ENCODE peak calls at places on chromosome X, in nine cellular contexts. B is NB4, K is sigmoid colon, F is lung, S is spleen, T is brain microvascular endothelial cell, A is endothelial cell of umbilical vein, W is left lung, U is choroid plexus epithelial cell. D is an unnamed sample.

GRCh38 chrX:46179748-46180147 is 365.5 kb downstream of the ZNF674 start:
- DNase-seq in B (no peak), K (no peak), F (no peak), S (no peak), T (no peak), A (no peak), W (no peak), U (no peak), D (no peak)

GRCh38 chrX:102899940-102900916 is 36.8 kb upstream of the RAB40AL start:
- DNase-seq in B (peak), K (peak), F (peak), S (no peak), T (peak), A (peak), W (peak), U (peak), D (peak)

GRCh38 chrX:124346064-124346876 is at the start of gene SH2D1A:
- DNase-seq in B (no peak), K (no peak), F (no peak), S (peak), T (no peak), A (no peak), W (no peak), U (no peak), D (no peak)

GRCh38 chrX:13428055-13428786 is 108.4 kb upstream of the ATXN3L start:
- DNase-seq in B (peak), K (no peak), F (no peak), S (peak), T (peak), A (peak), W (no peak), U (peak), D (no peak)

GRCh38 chrX:154373340-154374306 is 811 bp downstream of the FLNA start:
- DNase-seq in B (peak), K (no peak), F (peak), S (no peak), T (peak), A (peak), W (peak), U (peak), D (no peak)

GRCh38 chrX:1045680-1046314 is 166.7 kb downstream of the CRLF2 start:
- DNase-seq in B (no peak), K (no peak), F (no peak), S (peak), T (no peak), A (no peak), W (no peak), U (no peak), D (no peak)

GRCh38 chrX:57573754-57574153 is 18.1 kb upstream of the ZXDB start:
- DNase-seq in B (peak), K (no peak), F (no peak), S (no peak), T (no peak), A (peak), W (no peak), U (peak), D (no peak)

GRCh38 chrX:119121341-119121740 is 6.3 kb downstream of the KIAA1210 start:
- DNase-seq in B (no peak), K (no peak), F (no peak), S (no peak), T (peak), A (no peak), W (no peak), U (peak), D (no peak)

GRCh38 chrX:139203681-139204575 is 326.6 kb upstream of the F9 start:
- DNase-seq in B (no peak), K (no peak), F (no peak), S (peak), T (no peak), A (no peak), W (no peak), U (no peak), D (no peak)

GRCh38 chrX:57951666-57952319 is 41.5 kb upstream of the ZXDA start:
- DNase-seq in B (peak), K (peak), F (no peak), S (peak), T (no peak), A (no peak), W (no peak), U (no peak), D (no peak)

GRCh38 chrX:117936162-117936561 is 180.4 kb downstream of the KLHL13 start:
- DNase-seq in B (no peak), K (no peak), F (no peak), S (no peak), T (no peak), A (no peak), W (no peak), U (no peak), D (no peak)

GRCh38 chrX:103730746-103731508 is 20.2 kb downstream of the TMEM31 start:
- DNase-seq in B (no peak), K (no peak), F (no peak), S (no peak), T (peak), A (peak), W (no peak), U (peak), D (no peak)

GRCh38 chrX:43505759-43506158 is 150.3 kb upstream of the MAOA start:
- DNase-seq in B (no peak), K (no peak), F (no peak), S (no peak), T (no peak), A (no peak), W (no peak), U (no peak), D (no peak)

GRCh38 chrX:334971-335757 is 16.6 kb upstream of the GTPBP6 start:
- DNase-seq in B (no peak), K (peak), F (no peak), S (peak), T (no peak), A (no peak), W (peak), U (no peak), D (no peak)

GRCh38 chrX:27715610-27716009 is 92.2 kb upstream of the MAGEB10 start:
- DNase-seq in B (no peak), K (no peak), F (no peak), S (no peak), T (no peak), A (no peak), W (no peak), U (no peak), D (no peak)

GRCh38 chrX:20067709-20068315 is 48.9 kb downstream of the MAP7D2 start:
- DNase-seq in B (peak), K (peak), F (peak), S (no peak), T (peak), A (peak), W (peak), U (peak), D (no peak)

GRCh38 chrX:16177260-16177659 is 10.0 kb downstream of the MAGEB17 start:
- DNase-seq in B (no peak), K (no peak), F (no peak), S (no peak), T (no peak), A (no peak), W (no peak), U (no peak), D (no peak)

GRCh38 chrX:106670631-106671030 is 55.9 kb upstream of the RNF128 start:
- DNase-seq in B (no peak), K (no peak), F (no peak), S (no peak), T (no peak), A (no peak), W (no peak), U (peak), D (no peak)

GRCh38 chrX:30653415-30654131 is at the start of gene GK:
- DNase-seq in B (peak), K (peak), F (no peak), S (peak), T (no peak), A (peak), W (peak), U (no peak), D (no peak)

GRCh38 chrX:50967734-50968133 is 57.2 kb downstream of the BMP15 start:
- DNase-seq in B (no peak), K (no peak), F (no peak), S (no peak), T (no peak), A (no peak), W (no peak), U (no peak), D (no peak)

GRCh38 chrX:130799393-130799792 is 103.6 kb downstream of the ENOX2 start:
- DNase-seq in B (no peak), K (no peak), F (no peak), S (no peak), T (peak), A (peak), W (no peak), U (peak), D (no peak)

GRCh38 chrX:69032601-69033000 is 132.7 kb downstream of the PJA1 start:
- DNase-seq in B (no peak), K (no peak), F (peak), S (no peak), T (no peak), A (no peak), W (no peak), U (no peak), D (no peak)

GRCh38 chrX:123833387-123833786 is 26.5 kb upstream of the XIAP start:
- DNase-seq in B (peak), K (peak), F (peak), S (no peak), T (peak), A (peak), W (no peak), U (peak), D (no peak)

GRCh38 chrX:108165349-108166111 is 74.0 kb downstream of the ATG4A start:
- DNase-seq in B (peak), K (no peak), F (no peak), S (no peak), T (peak), A (peak), W (no peak), U (peak), D (no peak)

GRCh38 chrX:790780-791360 is 160.3 kb downstream of the SHOX start:
- DNase-seq in B (no peak), K (no peak), F (no peak), S (no peak), T (no peak), A (no peak), W (no peak), U (no peak), D (no peak)

GRCh38 chrX:11109968-11110367 is 1.2 kb upstream of the HCCS start:
- DNase-seq in B (no peak), K (no peak), F (no peak), S (no peak), T (no peak), A (no peak), W (no peak), U (no peak), D (no peak)

GRCh38 chrX:11111947-11112346 is 815 bp downstream of the HCCS start:
- DNase-seq in B (no peak), K (no peak), F (no peak), S (no peak), T (no peak), A (no peak), W (no peak), U (no peak), D (no peak)

GRCh38 chrX:11113731-11114130 is 2.6 kb downstream of the HCCS start:
- DNase-seq in B (peak), K (no peak), F (no peak), S (no peak), T (no peak), A (peak), W (no peak), U (peak), D (no peak)

GRCh38 chrX:11108253-11108941 is 2.7 kb upstream of the HCCS start:
- DNase-seq in B (no peak), K (no peak), F (no peak), S (no peak), T (no peak), A (no peak), W (no peak), U (no peak), D (no peak)

DNA sequence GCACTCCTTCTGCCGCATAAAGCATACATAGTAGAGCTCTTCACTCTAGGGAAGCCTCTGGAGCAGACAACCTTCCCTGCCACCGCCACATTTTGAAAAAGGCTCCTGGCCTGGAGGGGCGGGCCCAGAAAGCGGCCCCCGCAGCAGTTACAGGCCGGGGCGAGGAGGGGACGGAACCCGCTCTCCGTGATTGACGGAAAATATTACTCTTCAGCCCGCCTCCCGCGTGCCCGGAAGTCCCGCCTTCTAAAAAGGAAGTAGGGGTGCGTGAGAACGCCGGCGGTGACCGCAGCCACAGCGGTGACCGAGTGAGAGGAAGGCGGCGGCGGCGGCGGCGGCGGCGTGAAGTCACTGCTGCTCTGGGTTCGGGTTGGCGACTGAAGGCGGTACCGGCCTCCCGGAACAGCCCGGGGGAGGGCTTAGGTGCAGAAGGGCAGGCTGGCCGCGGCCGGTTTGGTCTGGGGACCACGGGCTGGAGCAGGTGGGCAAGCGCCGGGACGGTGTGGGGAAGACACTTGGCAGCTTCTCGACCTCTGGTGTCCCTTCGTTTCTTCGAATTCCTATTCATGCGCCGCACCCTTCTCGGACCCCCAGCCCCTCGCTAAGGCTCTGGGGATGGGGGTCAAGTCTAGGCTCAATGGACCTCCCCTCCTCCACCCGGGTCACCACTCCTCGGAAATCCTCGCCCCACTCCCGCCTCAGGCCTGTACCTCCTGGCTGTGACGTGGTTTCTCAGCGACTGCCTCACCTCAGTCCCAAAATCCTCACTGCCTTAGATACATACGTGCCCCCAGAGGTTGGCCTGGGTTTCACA is at the start of gene HCCS:
- DNase-seq in B (peak), K (peak), F (peak), S (peak), T (peak), A (peak), W (peak), U (peak), D (peak)
- TF ChIP-seq CTCF in B (no peak), K (no peak), F (no peak), S (no peak), T (peak), A (no peak), W (no peak), U (peak), D (no peak)

DNA sequence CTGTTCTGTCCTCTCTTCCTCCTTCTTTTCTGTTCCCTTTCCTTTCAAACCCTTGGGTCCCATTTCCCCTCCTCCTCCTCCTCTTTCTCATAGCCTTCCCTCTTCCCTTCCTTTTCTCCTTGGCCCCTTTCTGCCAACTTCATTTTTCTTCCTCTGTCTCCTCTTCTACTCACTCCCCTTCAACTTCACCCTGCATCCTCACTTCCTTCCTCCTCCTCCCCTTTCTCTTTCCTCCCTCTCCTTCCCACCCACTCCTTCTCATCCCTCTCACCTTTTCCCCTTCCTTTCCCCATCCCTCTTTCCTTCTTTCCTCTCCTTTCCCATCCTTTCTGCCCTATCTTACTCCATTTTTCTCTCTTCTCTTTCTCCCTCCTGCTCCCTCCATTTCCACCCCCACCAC is 360.6 kb downstream of the MID1IP1 start:
- DNase-seq in B (no peak), K (no peak), F (no peak), S (no peak), T (no peak), A (no peak), W (no peak), U (no peak), D (no peak)
- H3K4me3 ChIP-seq in B (no peak), K (no peak), F (no peak), S (no peak), T (no peak), A (no peak), W (no peak), U (no peak), D (no peak)

GRCh38 chrX:147838465-147839131 is 73.1 kb upstream of the FMR1 start:
- DNase-seq in B (peak), K (no peak), F (no peak), S (no peak), T (no peak), A (no peak), W (no peak), U (peak), D (no peak)
- TF ChIP-seq CTCF in B (peak), K (no peak), F (no peak), S (no peak), T (no peak), A (no peak), W (no peak), U (peak), D (peak)

GRCh38 chrX:143757887-143758286 is 37.3 kb upstream of the SPANXN2 start:
- DNase-seq in B (no peak), K (no peak), F (no peak), S (no peak), T (no peak), A (no peak), W (no peak), U (no peak), D (no peak)
- H3K4me3 ChIP-seq in B (no peak), K (no peak), F (no peak), S (no peak), T (no peak), A (no peak), W (no peak), U (no peak), D (no peak)

GRCh38 chrX:153019166-153019565 is 25.2 kb upstream of the PNMA5 start:
- DNase-seq in B (no peak), K (no peak), F (no peak), S (no peak), T (no peak), A (no peak), W (no peak), U (no peak), D (no peak)
- TF ChIP-seq CTCF in B (no peak), K (no peak), F (no peak), S (no peak), T (no peak), A (no peak), W (no peak), U (no peak), D (no peak)

GRCh38 chrX:78327370-78328048 is at the start of gene CYSLTR1:
- DNase-seq in B (peak), K (no peak), F (no peak), S (no peak), T (no peak), A (no peak), W (no peak), U (no peak), D (peak)

GRCh38 chrX:78330068-78330467 is 2.7 kb upstream of the CYSLTR1 start:
- DNase-seq in B (no peak), K (no peak), F (no peak), S (no peak), T (no peak), A (no peak), W (no peak), U (no peak), D (no peak)

GRCh38 chrX:78331708-78332107 is 4.3 kb upstream of the CYSLTR1 start:
- DNase-seq in B (peak), K (no peak), F (no peak), S (no peak), T (no peak), A (no peak), W (no peak), U (no peak), D (no peak)

GRCh38 chrX:78330540-78330939 is 3.1 kb upstream of the CYSLTR1 start:
- DNase-seq in B (no peak), K (no peak), F (no peak), S (no peak), T (no peak), A (no peak), W (no peak), U (no peak), D (no peak)

DNA sequence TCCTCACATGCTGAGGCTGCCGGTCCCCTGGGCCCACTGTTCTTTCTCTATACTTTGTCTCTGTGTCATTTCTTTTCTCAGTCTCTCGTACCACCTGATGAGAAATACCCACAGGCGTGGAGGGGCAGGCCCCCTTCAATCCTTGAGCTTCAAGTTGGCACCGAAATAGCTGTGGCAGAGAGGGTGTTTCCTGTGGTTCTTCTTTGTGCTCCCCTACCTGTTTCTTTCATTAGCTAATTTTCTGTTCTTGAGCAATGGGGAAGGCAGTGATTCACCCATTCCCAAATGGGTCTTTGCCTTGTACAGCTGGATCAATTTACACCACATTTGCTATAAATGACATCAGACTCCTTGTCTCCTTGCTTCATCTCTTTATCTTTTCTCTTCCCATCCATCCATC is 2.1 kb upstream of the CYSLTR1 start:
- DNase-seq in B (no peak), K (no peak), F (no peak), S (no peak), T (no peak), A (no peak), W (no peak), U (no peak), D (no peak)
- H3K4me3 ChIP-seq in B (no peak), K (no peak), F (no peak), S (no peak), T (no peak), A (no peak), W (no peak), U (no peak), D (no peak)

D was measured in GM12864.